ENCODE peak calls at places on chromosomes 4 and X, in four cellular contexts. O, K, C and B are unnamed samples.

GRCh38 chrX:31012509-31013025 is 59.3 kb downstream of the FTHL17 start:
- DNase-seq in O (no peak), K (peak; percentile 9), C (no peak), B (no peak)

GRCh38 chr4:108799335-108799734 is 36.5 kb upstream of the ETNPPL start:
- DNase-seq in O (no peak), K (no peak), C (no peak), B (no peak)

GRCh38 chrX:44202596-44202995 is 140.9 kb downstream of the EFHC2 start:
- DNase-seq in O (no peak), K (no peak), C (no peak), B (no peak)

GRCh38 chr4:143369556-143369955 is 32.9 kb downstream of the GAB1 start:
- DNase-seq in O (no peak), K (no peak), C (no peak), B (no peak)

GRCh38 chr4:84750260-84750955 is 167.5 kb downstream of the CDS1 start:
- DNase-seq in O (peak; percentile 28), K (peak; percentile 27), C (no peak), B (peak; percentile 40)

GRCh38 chr4:32633421-32633820 is 1913.3 kb downstream of the PCDH7 start:
- DNase-seq in O (no peak), K (no peak), C (no peak), B (no peak)

GRCh38 chrX:39642071-39642470 is 455.7 kb downstream of the BCOR start:
- DNase-seq in O (no peak), K (peak; percentile 11), C (no peak), B (peak; percentile 30)

GRCh38 chrX:136182394-136182793 is 35.1 kb downstream of the FHL1 start:
- DNase-seq in O (no peak), K (no peak), C (no peak), B (no peak)

GRCh38 chr4:158729716-158730559 is 6.7 kb upstream of the PPID start:
- DNase-seq in O (peak; percentile 55), K (peak; percentile 67), C (peak; percentile 44), B (peak; percentile 70)

GRCh38 chr4:38456096-38456495 is 207.9 kb upstream of the KLF3 start:
- DNase-seq in O (no peak), K (no peak), C (no peak), B (no peak)

GRCh38 chr4:153676984-153677383 is 7.1 kb upstream of the TLR2 start:
- DNase-seq in O (no peak), K (no peak), C (no peak), B (no peak)

GRCh38 chr4:110415451-110415850 is 60.5 kb upstream of the ENPEP start:
- DNase-seq in O (no peak), K (no peak), C (no peak), B (no peak)

GRCh38 chr4:83708500-83709175 is 172.7 kb downstream of the GPAT3 start:
- DNase-seq in O (no peak), K (no peak), C (no peak), B (no peak)

GRCh38 chrX:150870059-150870458 is 28.4 kb downstream of the CD99L2 start:
- DNase-seq in O (no peak), K (no peak), C (no peak), B (no peak)

GRCh38 chrX:1165535-1166196 is 46.8 kb downstream of the CRLF2 start:
- DNase-seq in O (peak; percentile 48), K (no peak), C (no peak), B (no peak)

GRCh38 chr4:2816401-2816954 is 23.6 kb downstream of the SH3BP2 start:
- DNase-seq in O (no peak), K (no peak), C (no peak), B (no peak)

GRCh38 chrX:11040405-11040804 is 70.7 kb upstream of the HCCS start:
- DNase-seq in O (no peak), K (no peak), C (no peak), B (no peak)

GRCh38 chr4:43835869-43836268 is 612.7 kb downstream of the KCTD8 start:
- DNase-seq in O (no peak), K (no peak), C (no peak), B (no peak)

GRCh38 chr4:21921526-21922180 is 26.9 kb downstream of the KCNIP4 start:
- DNase-seq in O (no peak), K (no peak), C (no peak), B (no peak)

GRCh38 chrX:22526339-22526738 is 253.6 kb downstream of the CBLL2 start:
- DNase-seq in O (no peak), K (no peak), C (peak; percentile 71), B (no peak)
- TF ChIP-seq CHD4 in O (no peak), K (no peak), C (no peak), B (no peak)

GRCh38 chr4:80189956-80190671 is 7.2 kb upstream of the PRDM8 start:
- DNase-seq in O (no peak), K (no peak), C (no peak), B (no peak)
- TF ChIP-seq CHD4 in O (no peak), K (no peak), C (no peak), B (no peak)

GRCh38 chrX:71638409-71638808 is 20.1 kb upstream of the CXCR3 start:
- DNase-seq in O (no peak), K (no peak), C (no peak), B (no peak)
- TF ChIP-seq CHD4 in O (no peak), K (no peak), C (no peak), B (no peak)

DNA sequence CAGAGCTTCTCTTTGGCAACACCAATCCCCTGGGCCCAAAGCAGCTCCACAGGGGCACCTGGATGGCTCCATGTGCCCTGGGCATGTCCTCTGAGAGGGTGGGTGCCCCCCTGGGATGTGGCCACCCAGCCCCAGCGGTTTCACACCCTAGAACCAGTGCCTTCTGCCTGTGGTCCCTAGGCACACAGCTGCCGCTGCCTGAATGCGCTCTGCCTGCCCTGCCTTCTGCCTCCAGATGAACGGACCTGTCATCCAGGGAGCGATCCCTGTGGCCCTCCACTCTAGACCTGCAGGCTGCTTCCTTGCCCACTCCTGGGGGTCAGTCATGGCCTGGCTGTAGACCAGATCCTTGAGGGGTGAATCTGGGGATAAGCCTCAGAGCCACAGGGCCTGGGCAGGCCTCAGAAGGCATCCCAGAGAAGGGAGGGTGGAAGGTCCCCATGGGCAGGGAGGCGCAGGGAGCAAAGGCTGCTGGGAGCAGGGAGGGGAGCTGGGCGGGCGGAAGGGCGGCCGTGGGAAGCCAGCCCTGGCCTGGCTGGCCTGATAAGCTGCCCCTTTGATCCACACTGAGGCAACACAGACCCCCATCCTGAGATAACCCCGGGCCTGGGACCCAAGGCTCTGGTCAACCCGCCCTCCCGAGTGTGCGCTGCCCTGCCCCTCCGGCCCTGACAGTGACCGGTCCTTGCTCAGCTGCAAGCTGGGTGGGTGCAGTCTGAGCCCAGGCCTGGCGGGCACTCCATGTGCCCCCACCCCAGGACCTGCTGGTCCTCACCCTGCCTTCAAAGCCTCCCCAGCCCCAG is 8.1 kb upstream of the FGFR3 start:
- DNase-seq in O (no peak), K (peak; percentile 79), C (no peak), B (peak; percentile 88)
- TF ChIP-seq CHD4 in O (no peak), K (no peak), C (no peak), B (no peak)

DNA sequence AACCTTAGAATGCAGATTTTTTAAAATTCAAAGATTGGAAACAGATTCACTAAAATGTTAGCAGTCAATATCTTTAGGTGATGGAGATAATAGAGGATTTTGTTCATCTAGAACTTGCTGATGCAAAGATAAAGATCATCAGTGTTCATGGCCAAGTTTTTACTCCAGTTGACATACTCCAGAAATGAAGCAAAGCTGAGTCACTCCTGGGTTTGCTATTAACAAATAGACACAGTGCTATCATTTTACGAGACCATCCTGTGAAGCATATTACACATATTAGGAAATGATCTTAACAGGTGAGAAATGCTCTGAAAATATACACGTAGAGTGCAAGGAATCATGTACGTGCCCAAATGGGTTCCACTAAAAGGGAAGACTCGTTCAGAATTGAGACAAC is 170.6 kb upstream of the FAM9B start:
- DNase-seq in O (peak; percentile 7), K (no peak), C (no peak), B (no peak)
- TF ChIP-seq CHD4 in O (no peak), K (no peak), C (no peak), B (no peak)

GRCh38 chr4:10998826-10999225 is 314.3 kb upstream of the CLNK start:
- DNase-seq in O (no peak), K (no peak), C (no peak), B (no peak)
- TF ChIP-seq CHD4 in O (no peak), K (no peak), C (no peak), B (no peak)

GRCh38 chr4:112752510-112752909 is 115.6 kb downstream of the LARP7 start:
- DNase-seq in O (no peak), K (no peak), C (no peak), B (no peak)

GRCh38 chr4:112753333-112753732 is 116.4 kb downstream of the LARP7 start:
- DNase-seq in O (no peak), K (no peak), C (no peak), B (no peak)

GRCh38 chr4:112748352-112748900 is 111.5 kb downstream of the LARP7 start:
- DNase-seq in O (no peak), K (no peak), C (no peak), B (no peak)

GRCh38 chr4:112751447-112751846 is 114.5 kb downstream of the LARP7 start:
- DNase-seq in O (no peak), K (no peak), C (no peak), B (no peak)

GRCh38 chr4:112752061-112752460 is 115.1 kb downstream of the LARP7 start:
- DNase-seq in O (no peak), K (no peak), C (no peak), B (no peak)
- TF ChIP-seq CHD4 in O (no peak), K (no peak), C (no peak), B (no peak)

GRCh38 chr4:145828802-145829485 is 109.7 kb downstream of the ZNF827 start:
- DNase-seq in O (no peak), K (no peak), C (no peak), B (no peak)
- TF ChIP-seq CHD4 in O (no peak), K (no peak), C (no peak), B (no peak)

GRCh38 chrX:15908891-15909290 is 54.3 kb upstream of the AP1S2 start:
- DNase-seq in O (no peak), K (peak; percentile 12), C (no peak), B (no peak)
- TF ChIP-seq CHD4 in O (no peak), K (no peak), C (no peak), B (no peak)